ENCODE peak calls at places on chromosomes 3 and 15, in six cellular contexts. H is A549, A is tibial nerve, J is lower lobe of right lung, Q is PC-3, U is RWPE2. Y is an unnamed sample.

GRCh38 chr3:8734137-8734878 is 706 bp downstream of the CAV3 start:
- DNase-seq in H (no peak), A (no peak), Q (peak), U (no peak), J (no peak), Y (no peak)

GRCh38 chr3:120823156-120823555 is 80.6 kb downstream of the GTF2E1 start:
- DNase-seq in H (no peak), A (no peak), J (no peak), U (no peak), Q (no peak), Y (no peak)

GRCh38 chr3:187464682-187465081 is 96.5 kb downstream of the RTP4 start:
- DNase-seq in H (no peak), A (no peak), U (no peak), Q (no peak), J (no peak), Y (no peak)

GRCh38 chr3:131630812-131631211 is 128.0 kb upstream of the MRPL3 start:
- DNase-seq in J (no peak), Q (no peak), A (no peak), U (no peak), H (no peak), Y (peak)

GRCh38 chr3:156749244-156749643 is 74.9 kb downstream of the TIPARP start:
- DNase-seq in H (no peak), J (no peak), A (no peak), Q (no peak), U (no peak), Y (no peak)

GRCh38 chr3:47932431-47932830 is 83.8 kb downstream of the MAP4 start:
- DNase-seq in Q (no peak), H (no peak), A (no peak), U (no peak), J (no peak), Y (peak)

GRCh38 chr15:73140154-73140553 is 87.9 kb downstream of the NEO1 start:
- DNase-seq in H (no peak), Q (no peak), A (no peak), J (no peak), U (no peak), Y (peak)

GRCh38 chr15:64856429-64857145 is 14.9 kb downstream of the PLEKHO2 start:
- DNase-seq in H (no peak), Q (no peak), J (no peak), A (peak), U (no peak), Y (peak)

GRCh38 chr3:127682576-127682975 is 9.8 kb downstream of the ABTB1 start:
- DNase-seq in U (peak), Q (no peak), H (no peak), J (no peak), A (no peak), Y (no peak)

GRCh38 chr15:82849556-82850241 is 40.3 kb downstream of the WHAMM start:
- DNase-seq in U (peak), J (peak), H (peak), Q (peak), A (peak), Y (peak)

GRCh38 chr3:58667229-58667628 is 655 bp upstream of the FAM3D start:
- DNase-seq in J (no peak), H (no peak), Q (no peak), U (no peak), A (no peak), Y (no peak)

GRCh38 chr15:72182673-72183072 is 14.9 kb downstream of the GRAMD2A start:
- DNase-seq in H (no peak), U (peak), A (no peak), Q (no peak), J (no peak), Y (no peak)

GRCh38 chr15:87563840-87564239 is 692.7 kb downstream of the NTRK3 start:
- DNase-seq in J (no peak), A (no peak), U (no peak), Q (no peak), H (no peak), Y (no peak)

GRCh38 chr3:72633101-72633500 is 215.1 kb downstream of the SHQ1 start:
- DNase-seq in H (no peak), Q (peak), A (no peak), J (no peak), U (no peak), Y (peak)

GRCh38 chr3:58490860-58491501 is 915 bp upstream of the KCTD6 start:
- DNase-seq in Q (no peak), U (no peak), J (no peak), H (no peak), A (no peak), Y (no peak)

GRCh38 chr3:14879161-14879888 is 60.6 kb downstream of the FGD5 start:
- DNase-seq in U (no peak), Q (peak), H (no peak), A (no peak), J (no peak), Y (no peak)

GRCh38 chr15:64251121-64251520 is 88.3 kb upstream of the PPIB start:
- DNase-seq in J (no peak), A (no peak), Q (no peak), H (no peak), U (no peak), Y (no peak)

GRCh38 chr15:60627544-60627943 is 148.6 kb upstream of the ICE2 start:
- DNase-seq in A (no peak), H (no peak), Q (no peak), J (no peak), U (no peak), Y (no peak)

GRCh38 chr3:138774529-138775253 is 60.0 kb downstream of the PIK3CB start:
- DNase-seq in H (peak), A (peak), J (no peak), Q (peak), U (peak), Y (peak)

GRCh38 chr15:87619161-87619960 is 637.2 kb downstream of the NTRK3 start:
- DNase-seq in Q (peak), U (no peak), H (no peak), J (no peak), A (no peak), Y (peak)

GRCh38 chr15:64279131-64279530 is 76.8 kb downstream of the CSNK1G1 start:
- DNase-seq in H (no peak), Q (no peak), A (no peak), J (no peak), U (no peak), Y (no peak)

DNA sequence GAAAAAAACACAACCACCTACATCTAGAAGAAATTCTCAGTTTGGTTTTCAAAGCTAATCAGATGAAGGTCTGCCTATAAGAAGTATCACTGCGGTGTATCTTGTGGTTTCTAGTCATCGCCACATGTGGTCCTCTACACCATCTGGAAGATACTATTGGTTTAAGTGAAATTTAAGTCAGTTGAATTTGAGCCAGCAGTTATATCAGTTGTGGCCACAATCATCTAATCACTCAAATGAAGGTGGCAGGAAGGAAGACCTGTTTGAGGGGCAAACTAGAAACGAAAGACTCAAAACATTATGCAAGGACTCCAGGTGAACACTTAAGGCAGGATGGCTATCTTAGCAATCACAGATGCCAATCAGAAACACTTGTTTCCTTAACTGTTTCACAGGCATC is 48.7 kb downstream of the ETV5 start:
- DNase-seq in A (no peak), J (no peak), H (no peak), Q (no peak), U (no peak), Y (no peak)
- H3K4me3 ChIP-seq in A (no peak), J (no peak), H (no peak), Q (no peak), U (no peak), Y (no peak)

DNA sequence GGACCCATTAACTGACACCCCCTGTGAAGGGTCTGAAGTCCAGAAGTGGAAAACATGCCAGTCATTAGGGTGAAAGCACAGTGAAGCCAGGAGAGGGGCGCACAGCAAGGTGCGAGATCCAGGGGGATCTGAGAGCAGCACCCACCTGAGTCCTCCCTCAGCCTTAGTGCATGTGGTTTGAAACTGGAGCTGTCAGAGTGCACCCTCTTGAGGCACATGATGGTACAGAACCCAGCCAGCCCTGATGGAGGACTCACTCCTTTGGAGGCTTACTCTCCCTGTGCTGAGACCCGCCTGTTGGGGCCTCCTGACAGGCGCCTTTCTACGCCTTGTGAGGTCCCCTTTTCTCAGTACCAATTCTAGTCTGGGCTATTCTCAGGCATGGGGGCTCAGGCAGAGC is 77.8 kb downstream of the IL20RB start:
- DNase-seq in Q (peak), H (peak), U (no peak), J (no peak), A (no peak), Y (no peak)
- TF ChIP-seq CTCF in Q (peak), H (peak), U (peak), J (no peak), A (no peak), Y (peak)

GRCh38 chr15:81182746-81183402 is 13.8 kb upstream of the IL16 start:
- DNase-seq in A (no peak), J (no peak), Q (no peak), U (no peak), H (no peak), Y (no peak)
- H3K4me3 ChIP-seq in A (peak), J (peak), Q (no peak), U (no peak), H (no peak), Y (peak)

GRCh38 chr15:93854088-93854487 is 377.3 kb upstream of the MCTP2 start:
- DNase-seq in Q (no peak), H (no peak), A (no peak), U (no peak), J (no peak), Y (no peak)

DNA sequence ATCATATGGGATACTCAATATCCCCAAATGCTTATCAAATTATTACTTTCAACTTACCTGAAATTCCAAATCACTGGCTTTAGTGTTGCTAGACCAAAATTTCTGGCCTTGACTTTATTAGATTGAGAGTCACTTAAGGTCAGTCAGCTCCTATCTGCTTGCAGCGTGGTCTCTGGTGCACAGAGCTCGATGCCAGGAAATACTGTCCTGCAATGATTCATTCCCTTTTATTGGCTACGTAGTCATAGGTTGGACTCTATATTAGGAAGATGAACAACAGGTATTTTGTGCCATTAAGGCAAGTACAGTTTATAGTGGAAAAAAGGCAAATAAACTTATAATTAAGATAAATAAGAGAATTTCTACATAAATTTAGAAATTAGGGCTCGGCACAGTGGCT is 378.6 kb upstream of the MCTP2 start:
- DNase-seq in J (no peak), U (no peak), H (no peak), Q (peak), A (no peak), Y (no peak)
- TF ChIP-seq CTCF in J (no peak), U (no peak), H (no peak), Q (no peak), A (no peak), Y (no peak)

GRCh38 chr3:56914646-56915045 is 112.9 kb upstream of the ARHGEF3 start:
- DNase-seq in H (no peak), A (no peak), Q (no peak), U (no peak), J (no peak), Y (no peak)
- H3K4me3 ChIP-seq in H (no peak), A (no peak), Q (no peak), U (no peak), J (peak), Y (no peak)

DNA sequence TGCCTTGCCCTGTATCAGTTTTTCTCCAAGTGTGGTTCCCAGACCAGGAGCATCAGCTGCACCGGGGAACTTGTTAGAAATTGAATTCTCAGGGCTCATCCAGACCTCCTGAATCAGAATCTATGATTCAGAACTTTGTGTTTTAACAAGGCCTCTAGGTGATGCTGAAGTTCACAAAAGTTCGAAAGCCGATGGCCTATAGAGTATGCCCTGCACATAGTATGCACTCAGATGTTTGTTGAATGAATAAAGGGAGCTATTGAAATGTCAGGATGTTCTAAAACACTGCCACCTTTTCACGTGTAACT is 666 bp upstream of the LARP6 start:
- DNase-seq in H (no peak), Q (peak), U (no peak), A (peak), J (no peak), Y (peak)
- TF ChIP-seq CTCF in H (peak), Q (peak), U (peak), A (peak), J (no peak), Y (peak)

DNA sequence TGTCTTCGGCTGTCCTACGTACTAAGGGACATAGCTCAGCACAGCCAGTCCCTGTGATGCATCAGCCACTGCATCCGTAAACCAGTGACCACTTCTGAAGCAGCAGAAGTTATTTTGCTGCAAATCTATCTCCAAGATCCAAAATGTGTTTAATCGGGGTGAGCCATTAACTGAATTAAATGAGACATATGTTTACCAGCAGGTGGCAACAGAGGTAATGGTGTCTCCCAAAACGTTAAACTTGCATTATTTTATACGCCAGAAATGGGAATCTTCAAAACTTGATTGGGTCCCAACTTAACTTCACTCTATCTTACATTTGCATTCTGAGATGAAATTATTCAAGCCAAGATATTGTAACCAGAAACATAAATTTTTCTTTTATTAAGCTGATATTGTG is 75.3 kb upstream of the BOC start:
- DNase-seq in A (no peak), H (peak), J (no peak), U (no peak), Q (peak), Y (peak)
- H3K4me3 ChIP-seq in A (no peak), H (no peak), J (no peak), U (no peak), Q (no peak), Y (no peak)

Y was measured in AG10803.